ENCODE peak calls at places on chromosomes 4 and X, in seven cellular contexts. N is mesendoderm, Q is IMR-90, R is neuronal stem cell, A is H9, K is H1, E is trophoblast cell. O is an unnamed sample.

GRCh38 chrX:109281478-109282275 is 200.2 kb downstream of the GUCY2F start:
- DNase-seq in R (no peak), Q (no peak), A (no peak), K (no peak), E (no peak), N (peak), O (no peak)

GRCh38 chrX:114584983-114585842 is 1.3 kb downstream of the HTR2C start:
- DNase-seq in K (no peak), N (peak), A (peak), R (no peak), E (no peak), Q (no peak), O (no peak)

GRCh38 chrX:11099465-11099864 is 11.7 kb upstream of the HCCS start:
- DNase-seq in A (no peak), K (no peak), R (no peak), E (no peak), N (no peak), Q (no peak), O (no peak)

GRCh38 chr4:26074672-26075071 is 160.7 kb downstream of the SMIM20 start:
- DNase-seq in Q (no peak), E (peak), N (peak), R (no peak), K (no peak), A (no peak), O (peak)

GRCh38 chr4:83019794-83020497 is 9.3 kb upstream of the LIN54 start:
- DNase-seq in A (no peak), K (no peak), E (peak), N (no peak), R (no peak), Q (no peak), O (no peak)

GRCh38 chr4:22486276-22486675 is 29.6 kb downstream of the ADGRA3 start:
- DNase-seq in E (no peak), Q (no peak), N (no peak), R (no peak), A (no peak), K (no peak), O (no peak)

GRCh38 chrX:141701081-141701480 is 2.5 kb upstream of the SPANXD start:
- DNase-seq in A (no peak), N (peak), Q (no peak), E (no peak), R (no peak), K (no peak), O (no peak)

GRCh38 chr4:138308421-138308820 is 66.3 kb upstream of the SLC7A11 start:
- DNase-seq in Q (peak), K (no peak), A (no peak), R (no peak), E (peak), N (no peak), O (peak)

GRCh38 chr4:146343776-146344175 is 129.4 kb downstream of the REELD1 start:
- DNase-seq in K (no peak), R (no peak), A (no peak), Q (no peak), N (no peak), E (peak), O (no peak)

GRCh38 chr4:106809083-106809482 is 227.0 kb downstream of the DKK2 start:
- DNase-seq in Q (peak), E (no peak), A (no peak), K (no peak), R (no peak), N (peak), O (peak)

GRCh38 chr4:42627887-42628646 is 28.8 kb downstream of the ATP8A1 start:
- DNase-seq in A (peak), R (no peak), N (peak), K (no peak), Q (no peak), E (no peak), O (no peak)

GRCh38 chr4:134691915-134692314 is 490.3 kb upstream of the PABPC4L start:
- DNase-seq in K (no peak), R (no peak), Q (no peak), N (no peak), A (no peak), E (no peak), O (peak)

GRCh38 chrX:110310000-110310790 is 7.7 kb downstream of the AMMECR1 start:
- DNase-seq in Q (no peak), R (no peak), A (no peak), N (no peak), E (no peak), K (no peak), O (no peak)

GRCh38 chr4:38145033-38145673 is 185.0 kb downstream of the PTTG2 start:
- DNase-seq in Q (no peak), R (no peak), N (no peak), E (no peak), K (no peak), A (no peak), O (no peak)

GRCh38 chr4:61831987-61832386 is 631.9 kb downstream of the ADGRL3 start:
- DNase-seq in E (no peak), A (no peak), K (no peak), Q (no peak), R (no peak), N (no peak), O (no peak)

GRCh38 chr4:65624651-65625050 is 45.6 kb downstream of the EPHA5 start:
- DNase-seq in N (no peak), E (no peak), R (no peak), A (no peak), K (no peak), Q (peak), O (no peak)

GRCh38 chr4:102494603-102495002 is 6.6 kb upstream of the NFKB1 start:
- DNase-seq in Q (no peak), N (no peak), E (no peak), A (no peak), R (no peak), K (no peak), O (no peak)

GRCh38 chr4:102497986-102498385 is 3.2 kb upstream of the NFKB1 start:
- DNase-seq in E (peak), R (no peak), Q (no peak), A (no peak), N (no peak), K (no peak), O (no peak)

GRCh38 chr4:102493257-102493656 is 7.9 kb upstream of the NFKB1 start:
- DNase-seq in Q (no peak), K (no peak), A (no peak), E (no peak), R (no peak), N (peak), O (no peak)

GRCh38 chr4:102493794-102494193 is 7.4 kb upstream of the NFKB1 start:
- DNase-seq in A (no peak), R (no peak), Q (no peak), K (no peak), E (no peak), N (no peak), O (no peak)

GRCh38 chr4:102492531-102493241 is 8.5 kb upstream of the NFKB1 start:
- DNase-seq in Q (peak), R (no peak), K (no peak), N (no peak), A (no peak), E (no peak), O (no peak)
- H3K4ac ChIP-seq in Q (no peak), R (no peak), K (no peak), N (no peak), A (no peak), E (no peak), O (no peak)

DNA sequence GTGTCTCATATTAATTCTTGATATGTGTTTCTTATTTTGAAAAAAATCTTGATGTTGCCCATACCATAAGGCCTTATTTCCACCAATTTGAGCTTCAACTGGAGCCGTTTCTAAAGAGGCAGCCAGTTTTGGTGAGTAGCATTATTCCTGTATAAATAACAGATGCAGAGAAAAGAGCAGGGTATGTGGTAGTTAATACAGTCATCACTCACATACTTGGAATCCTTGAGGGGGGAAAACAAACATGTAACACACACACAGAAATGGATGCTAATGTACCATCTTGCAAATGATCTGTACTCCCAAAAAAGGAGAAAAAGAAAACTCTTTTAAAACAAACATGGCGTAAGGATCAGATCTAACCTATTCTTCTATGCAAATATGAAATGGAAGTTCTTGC is 389.7 kb downstream of the GPM6A start:
- DNase-seq in A (no peak), N (no peak), E (no peak), Q (peak), R (no peak), K (no peak), O (no peak)
- H3K23ac ChIP-seq in A (no peak), N (no peak), E (no peak), Q (peak), R (no peak), K (no peak), O (no peak)

DNA sequence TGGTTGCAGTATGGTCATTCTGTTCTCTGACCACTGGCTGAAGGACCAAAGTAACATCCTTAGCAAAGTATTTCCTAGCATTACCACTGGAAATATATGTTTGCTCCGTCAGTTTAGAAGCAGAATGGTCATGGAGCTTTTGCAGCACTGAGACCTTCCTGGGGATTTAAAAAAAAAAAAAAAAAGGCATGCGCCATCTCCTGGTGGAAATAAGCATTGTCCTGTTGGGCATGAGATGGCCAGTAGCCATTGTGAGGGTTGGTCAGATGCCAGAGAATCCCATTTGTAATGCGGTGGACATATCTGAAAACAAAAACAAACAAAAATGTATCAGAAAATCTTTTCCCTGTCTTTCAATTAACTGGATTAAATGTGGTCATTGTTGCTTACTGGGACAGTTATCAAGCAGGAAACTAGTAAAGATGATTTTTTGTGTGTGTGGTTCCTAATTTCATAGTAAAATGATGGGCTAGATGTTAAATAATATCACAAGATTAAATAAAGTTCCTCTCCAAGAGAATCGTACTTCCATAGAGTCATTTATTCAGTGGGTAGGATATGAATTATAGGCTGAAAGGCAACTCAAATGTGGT is 139.6 kb downstream of the SOWAHB start:
- DNase-seq in N (peak), Q (peak), A (no peak), E (peak), K (no peak), R (peak), O (peak)
- H3K4ac ChIP-seq in N (no peak), Q (peak), A (no peak), E (no peak), K (no peak), R (no peak), O (peak)

GRCh38 chr4:4398430-4398829 is 11.5 kb downstream of the NSG1 start:
- DNase-seq in N (no peak), Q (no peak), K (no peak), E (no peak), A (no peak), R (no peak), O (no peak)

GRCh38 chr4:4406455-4407298 is 19.8 kb downstream of the NSG1 start:
- DNase-seq in Q (no peak), A (no peak), N (no peak), K (no peak), E (no peak), R (no peak), O (no peak)

GRCh38 chr4:4401049-4401448 is 14.1 kb downstream of the NSG1 start:
- DNase-seq in E (no peak), Q (no peak), K (no peak), N (no peak), R (no peak), A (no peak), O (no peak)

GRCh38 chr4:4405358-4405962 is 18.6 kb downstream of the NSG1 start:
- DNase-seq in N (no peak), Q (no peak), A (no peak), K (no peak), E (no peak), R (no peak), O (no peak)

GRCh38 chr4:4402966-4403365 is 16.1 kb downstream of the NSG1 start:
- DNase-seq in N (no peak), K (no peak), A (no peak), Q (peak), R (no peak), E (no peak), O (no peak)
- H3K23ac ChIP-seq in N (no peak), K (no peak), A (no peak), Q (no peak), R (no peak), E (no peak), O (no peak)

GRCh38 chrX:13719192-13719856 is 15.1 kb downstream of the TRAPPC2 start:
- DNase-seq in E (peak), R (no peak), A (no peak), K (no peak), Q (peak), N (peak), O (peak)
- H3K4ac ChIP-seq in E (no peak), R (no peak), A (no peak), K (no peak), Q (no peak), N (no peak), O (no peak)

GRCh38 chr4:76962406-76963135 is 13.0 kb downstream of the SEPTIN11 start:
- DNase-seq in Q (no peak), E (no peak), R (no peak), A (no peak), K (no peak), N (no peak), O (no peak)
- H3K23ac ChIP-seq in Q (no peak), E (no peak), R (no peak), A (no peak), K (no peak), N (no peak), O (no peak)

GRCh38 chr4:88629826-88630225 is 37.5 kb downstream of the HERC3 start:
- DNase-seq in N (no peak), A (no peak), Q (peak), E (no peak), K (no peak), R (no peak), O (no peak)
- H3K4ac ChIP-seq in N (no peak), A (no peak), Q (no peak), E (no peak), K (no peak), R (no peak), O (no peak)

GRCh38 chr4:142356797-142357196 is 489.3 kb downstream of the INPP4B start:
- DNase-seq in Q (no peak), N (no peak), A (no peak), R (no peak), K (no peak), E (no peak), O (no peak)
- H3K23ac ChIP-seq in Q (no peak), N (no peak), A (no peak), R (no peak), K (no peak), E (no peak), O (no peak)

O was measured in mesenchymal stem cell.